ENCODE peak calls at places on chromosomes 3 and 15, in six cellular contexts. Y is activated T-cell treated with anti-CD3 and anti-CD28 coated beads, Interleukin-2, amount 50 U/mL, for 24 hours; M is epithelial cell of esophagus; S is amniotic stem cell; D is foreskin melanocyte; V is thoracic aorta. J is an unnamed sample.
A peak's percentile ranks its signal among the peaks of the same experiment; 100 is the strongest.

GRCh38 chr3:162196964-162197363 is 700.4 kb downstream of the OTOL1 start:
- DNase-seq in Y (no peak), M (no peak), S (no peak), D (no peak), V (no peak), J (no peak)

GRCh38 chr3:33544126-33544525 is 103.9 kb upstream of the UBP1 start:
- DNase-seq in Y (no peak), M (no peak), S (no peak), D (no peak), V (no peak), J (no peak)

GRCh38 chr3:105791919-105792786 is 76.7 kb downstream of the CBLB start:
- DNase-seq in Y (no peak), M (peak; percentile 87), S (no peak), D (peak; percentile 92), V (peak; percentile 43), J (no peak)

GRCh38 chr15:99963096-99963825 is 230.0 kb upstream of the LYSMD4 start:
- DNase-seq in Y (no peak), M (peak; percentile 93), S (no peak), D (no peak), V (no peak), J (peak; percentile 17)

GRCh38 chr3:173065543-173065970 is 75.5 kb downstream of the SPATA16 start:
- DNase-seq in Y (no peak), M (peak; percentile 66), S (no peak), D (peak; percentile 14), V (no peak), J (no peak)

GRCh38 chr3:99586680-99587079 is 51.7 kb upstream of the COL8A1 start:
- DNase-seq in Y (no peak), M (peak; percentile 23), S (no peak), D (no peak), V (no peak), J (no peak)

GRCh38 chr3:136277115-136277514 is 27.0 kb downstream of the PCCB start:
- DNase-seq in Y (no peak), M (no peak), S (no peak), D (no peak), V (no peak), J (no peak)

GRCh38 chr3:10602769-10603768 is 97.7 kb upstream of the ATP2B2 start:
- DNase-seq in Y (peak; percentile 66), M (no peak), S (no peak), D (no peak), V (no peak), J (peak; percentile 84)

GRCh38 chr3:143720381-143720780 is 127.9 kb downstream of the SLC9A9 start:
- DNase-seq in Y (no peak), M (no peak), S (no peak), D (no peak), V (no peak), J (no peak)

GRCh38 chr3:130658666-130659065 is 88.0 kb downstream of the PIK3R4 start:
- DNase-seq in Y (no peak), M (no peak), S (peak; percentile 31), D (no peak), V (no peak), J (no peak)

GRCh38 chr15:74913041-74913440 is 6.4 kb upstream of the FAM219B start:
- DNase-seq in Y (no peak), M (peak; percentile 41), S (no peak), D (no peak), V (no peak), J (peak; percentile 14)

GRCh38 chr3:147406255-147407023 is at the start of gene ZIC4:
- DNase-seq in Y (no peak), M (no peak), S (no peak), D (no peak), V (no peak), J (no peak)